ENCODE peak calls at places on chromosome 3, in eight cellular contexts. D is testis, B is transverse colon, L is GM23338, P is natural killer cell, Y is psoas muscle, V is HL-60, S is suprapubic skin. T is an unnamed sample.

GRCh38 chr3:104951426-104951825 is 415.3 kb upstream of the ALCAM start:
- DNase-seq in D (no peak), B (no peak), L (no peak), P (no peak), Y (no peak), V (no peak), S (no peak), T (no peak)

GRCh38 chr3:129224984-129225393 is 24.4 kb upstream of the COPG1 start:
- DNase-seq in D (peak), B (peak), L (no peak), P (no peak), Y (peak), V (peak), S (no peak), T (peak)

GRCh38 chr3:188927971-188928370 is 243.8 kb upstream of the TPRG1 start:
- DNase-seq in D (no peak), B (no peak), L (no peak), P (no peak), Y (no peak), V (no peak), S (no peak), T (no peak)

GRCh38 chr3:16140116-16140893 is 34.2 kb upstream of the GALNT15 start:
- DNase-seq in D (peak), B (peak), L (no peak), P (no peak), Y (peak), V (no peak), S (no peak), T (no peak)

GRCh38 chr3:57434041-57434440 is 110.1 kb downstream of the DNAH12 start:
- DNase-seq in D (no peak), B (no peak), L (peak), P (no peak), Y (no peak), V (no peak), S (no peak), T (no peak)

GRCh38 chr3:123792473-123793201 is 91.5 kb downstream of the MYLK start:
- DNase-seq in D (no peak), B (no peak), L (no peak), P (no peak), Y (no peak), V (no peak), S (no peak), T (no peak)

GRCh38 chr3:187989458-187990153 is 164.4 kb upstream of the LPP start:
- DNase-seq in D (no peak), B (no peak), L (peak), P (no peak), Y (no peak), V (no peak), S (no peak), T (no peak)

GRCh38 chr3:160945346-160945745 is 159.8 kb downstream of the B3GALNT1 start:
- DNase-seq in D (no peak), B (no peak), L (no peak), P (no peak), Y (no peak), V (no peak), S (no peak), T (no peak)

GRCh38 chr3:37144806-37145205 is 29.6 kb downstream of the LRRFIP2 start:
- DNase-seq in D (no peak), B (no peak), L (no peak), P (no peak), Y (no peak), V (no peak), S (no peak), T (no peak)

GRCh38 chr3:195253981-195254432 is 17.0 kb downstream of the XXYLT1 start:
- DNase-seq in D (no peak), B (no peak), L (no peak), P (no peak), Y (no peak), V (no peak), S (no peak), T (no peak)

GRCh38 chr3:88032245-88032644 is 26.6 kb downstream of the CGGBP1 start:
- DNase-seq in D (no peak), B (no peak), L (no peak), P (no peak), Y (no peak), V (no peak), S (no peak), T (no peak)

GRCh38 chr3:86958534-86958933 is 32.4 kb downstream of the VGLL3 start:
- DNase-seq in D (no peak), B (no peak), L (peak), P (no peak), Y (no peak), V (no peak), S (no peak), T (no peak)

GRCh38 chr3:127779747-127780146 is 42.6 kb downstream of the MGLL start:
- DNase-seq in D (no peak), B (no peak), L (no peak), P (no peak), Y (no peak), V (peak), S (no peak), T (no peak)

GRCh38 chr3:123327956-123328850 is 120.7 kb downstream of the ADCY5 start:
- DNase-seq in D (no peak), B (no peak), L (no peak), P (no peak), Y (no peak), V (no peak), S (no peak), T (peak)

GRCh38 chr3:8739757-8740508 is 6.3 kb downstream of the CAV3 start:
- DNase-seq in D (no peak), B (no peak), L (no peak), P (no peak), Y (no peak), V (no peak), S (peak), T (no peak)

GRCh38 chr3:59771760-59772159 is 721.9 kb upstream of the CFAP20DC start:
- DNase-seq in D (no peak), B (no peak), L (no peak), P (no peak), Y (no peak), V (no peak), S (no peak), T (no peak)

GRCh38 chr3:69182588-69183299 is 60.3 kb upstream of the LMOD3 start:
- DNase-seq in D (no peak), B (no peak), L (no peak), P (no peak), Y (no peak), V (no peak), S (no peak), T (no peak)

DNA sequence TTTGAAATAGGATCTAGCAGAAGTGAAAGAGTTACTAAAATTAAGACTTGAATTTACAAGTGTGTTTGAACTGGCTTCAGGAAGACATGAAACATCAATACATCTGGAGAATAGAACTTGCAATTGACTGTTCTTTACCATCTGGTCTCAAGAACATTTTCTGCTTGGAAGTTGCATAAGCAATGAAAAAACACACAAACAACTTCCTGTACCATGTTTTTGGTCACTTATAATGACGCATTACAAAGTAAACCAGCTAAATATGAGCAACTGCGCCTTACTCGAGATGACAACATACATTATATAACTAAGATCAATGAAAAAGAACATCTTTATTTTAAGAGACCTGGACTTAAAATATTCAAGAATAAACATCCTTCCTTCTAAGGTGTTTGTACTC is 112.5 kb downstream of the TIGIT start:
- DNase-seq in D (no peak), B (no peak), L (no peak), P (no peak), Y (no peak), V (no peak), S (no peak), T (no peak)
- TF ChIP-seq CTCF in D (no peak), B (no peak), L (no peak), P (no peak), Y (no peak), V (no peak), S (no peak), T (no peak)

GRCh38 chr3:20037255-20037996 is 2.8 kb upstream of the KAT2B start:
- DNase-seq in D (no peak), B (no peak), L (no peak), P (no peak), Y (no peak), V (no peak), S (no peak), T (no peak)
- TF ChIP-seq CTCF in D (no peak), B (no peak), L (peak), P (no peak), Y (peak), V (no peak), S (no peak), T (no peak)

DNA sequence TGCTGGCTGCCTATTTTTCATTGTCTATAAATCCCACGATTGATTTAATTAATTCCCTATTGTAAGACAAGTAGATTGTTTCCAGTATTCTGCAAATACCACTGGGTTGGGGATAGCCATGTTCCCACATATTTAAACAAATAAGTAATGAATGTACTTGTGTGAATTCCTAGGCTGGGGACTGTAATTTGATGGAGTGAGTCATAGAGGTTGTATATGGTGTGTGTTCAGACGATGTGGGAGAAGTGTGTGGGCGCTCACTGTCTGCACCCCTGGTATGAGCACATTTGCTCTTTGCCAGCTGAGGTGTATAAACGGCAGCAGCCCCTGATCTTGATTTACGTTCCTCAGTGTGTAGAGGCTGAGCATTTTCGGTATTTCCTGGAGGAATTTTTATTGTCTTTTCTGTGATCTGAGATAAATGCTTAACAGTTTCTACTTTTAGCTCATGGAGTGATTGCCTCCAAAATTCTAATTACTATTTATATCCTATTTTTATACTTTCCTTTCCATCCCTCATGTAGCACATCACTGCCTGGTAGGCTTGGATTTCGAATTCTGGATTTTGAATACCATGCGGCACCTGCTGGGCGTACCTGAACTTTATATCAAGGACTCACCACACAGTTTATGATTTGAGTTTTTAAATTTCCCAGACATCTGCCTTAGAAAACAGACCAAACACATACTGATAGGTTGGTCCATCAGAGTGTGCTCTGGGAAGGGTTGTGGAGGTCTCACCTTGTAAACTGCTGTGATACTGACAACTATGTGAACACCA is 6.2 kb downstream of the TRAK1 start:
- DNase-seq in D (no peak), B (no peak), L (no peak), P (no peak), Y (no peak), V (no peak), S (no peak), T (no peak)
- TF ChIP-seq CTCF in D (no peak), B (no peak), L (no peak), P (no peak), Y (peak), V (no peak), S (no peak), T (no peak)

GRCh38 chr3:148958681-148959080 is 32.7 kb upstream of the GYG1 start:
- DNase-seq in D (no peak), B (no peak), L (no peak), P (no peak), Y (no peak), V (no peak), S (no peak), T (no peak)

GRCh38 chr3:148955544-148956346 is 35.6 kb upstream of the GYG1 start:
- DNase-seq in D (peak), B (peak), L (peak), P (no peak), Y (peak), V (peak), S (no peak), T (no peak)

GRCh38 chr3:148953094-148953493 is 38.2 kb upstream of the GYG1 start:
- DNase-seq in D (no peak), B (no peak), L (no peak), P (no peak), Y (no peak), V (no peak), S (no peak), T (no peak)

GRCh38 chr3:148954981-148955380 is 36.4 kb upstream of the GYG1 start:
- DNase-seq in D (no peak), B (no peak), L (no peak), P (no peak), Y (no peak), V (no peak), S (no peak), T (no peak)

DNA sequence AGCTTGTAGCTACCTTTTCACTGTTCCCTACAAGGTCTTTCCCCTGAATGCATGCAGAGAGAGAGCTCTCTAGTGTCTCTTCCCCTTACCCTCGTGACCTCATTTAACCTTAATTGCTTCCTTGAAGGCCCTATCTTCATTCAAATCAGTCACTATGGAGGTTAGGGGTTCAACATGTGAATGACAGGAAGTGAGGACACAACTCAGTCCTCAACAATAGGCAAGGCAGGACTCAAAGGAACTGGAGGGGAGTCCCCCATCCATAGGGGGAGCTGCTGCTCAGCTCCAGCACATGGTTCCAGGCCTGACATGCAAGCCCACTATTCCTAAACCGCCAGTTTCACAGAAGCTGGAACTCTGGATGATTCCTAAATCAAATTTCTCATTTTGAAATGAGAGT is 33.8 kb upstream of the GYG1 start:
- DNase-seq in D (no peak), B (no peak), L (peak), P (no peak), Y (no peak), V (peak), S (no peak), T (no peak)
- TF ChIP-seq CTCF in D (no peak), B (no peak), L (peak), P (no peak), Y (peak), V (peak), S (no peak), T (peak)